ENCODE peak calls at places on chromosomes 5 and 9, in four cellular contexts. J is K562, U is HepG2, F is HCT116. B is an unnamed sample.

GRCh38 chr5:95686661-95687060 is 3.9 kb upstream of the SPATA9 start:
- DNase-seq in J (no peak), U (no peak), F (no peak), B (no peak)

GRCh38 chr9:34363619-34364351 is 12.9 kb downstream of the MYORG start:
- DNase-seq in J (no peak), U (no peak), F (no peak), B (no peak)

GRCh38 chr9:128099932-128100491 is 27.5 kb downstream of the PTGES2 start:
- DNase-seq in J (peak; percentile 49), U (no peak), F (no peak), B (no peak)

GRCh38 chr9:119026120-119026519 is 343.1 kb downstream of the BRINP1 start:
- DNase-seq in J (no peak), U (no peak), F (no peak), B (no peak)

GRCh38 chr5:102068870-102069269 is 227.2 kb downstream of the SLCO4C1 start:
- DNase-seq in J (no peak), U (no peak), F (no peak), B (no peak)

GRCh38 chr9:36386396-36386795 is 13.7 kb downstream of the RNF38 start:
- DNase-seq in J (no peak), U (no peak), F (no peak), B (no peak)

GRCh38 chr5:28301676-28302075 is 1263.3 kb upstream of the CDH9 start:
- DNase-seq in J (no peak), U (no peak), F (no peak), B (peak; percentile 25)

GRCh38 chr5:4000960-4001359 is 405.3 kb downstream of the IRX1 start:
- DNase-seq in J (no peak), U (no peak), F (no peak), B (no peak)

GRCh38 chr5:78271766-78272165 is 22.7 kb downstream of the AP3B1 start:
- DNase-seq in J (no peak), U (no peak), F (no peak), B (no peak)

GRCh38 chr5:33324667-33325307 is 116.0 kb upstream of the TARS1 start:
- DNase-seq in J (no peak), U (no peak), F (no peak), B (no peak)

GRCh38 chr9:91043786-91044185 is 242.2 kb downstream of the SYK start:
- DNase-seq in J (no peak), U (no peak), F (no peak), B (no peak)

GRCh38 chr5:172714491-172715420 is 56.2 kb downstream of the DUSP1 start:
- DNase-seq in J (peak; percentile 73), U (peak; percentile 91), F (peak; percentile 67), B (peak; percentile 47)

GRCh38 chr9:133834080-133834976 is 96.2 kb upstream of the SARDH start:
- DNase-seq in J (peak; percentile 29), U (no peak), F (no peak), B (no peak)

GRCh38 chr9:70519912-70520724 is 105.7 kb upstream of the KLF9 start:
- DNase-seq in J (no peak), U (no peak), F (no peak), B (no peak)

GRCh38 chr5:52809884-52810283 is 22.2 kb downstream of the ITGA1 start:
- DNase-seq in J (no peak), U (no peak), F (no peak), B (no peak)

GRCh38 chr5:68021958-68022357 is 193.6 kb upstream of the PIK3R1 start:
- DNase-seq in J (no peak), U (no peak), F (no peak), B (no peak)

GRCh38 chr9:108099854-108100253 is 610.3 kb upstream of the KLF4 start:
- DNase-seq in J (no peak), U (no peak), F (peak; percentile 56), B (no peak)

GRCh38 chr9:108095496-108095895 is 605.9 kb upstream of the KLF4 start:
- DNase-seq in J (no peak), U (no peak), F (no peak), B (no peak)

GRCh38 chr9:108093773-108094675 is 604.5 kb upstream of the KLF4 start:
- DNase-seq in J (peak; percentile 92), U (peak; percentile 10), F (peak; percentile 97), B (peak; percentile 43)

GRCh38 chr9:108088916-108089315 is 599.3 kb upstream of the KLF4 start:
- DNase-seq in J (no peak), U (no peak), F (no peak), B (no peak)

GRCh38 chr9:108094676-108094993 is 605.1 kb upstream of the KLF4 start:
- DNase-seq in J (no peak), U (no peak), F (no peak), B (no peak)
- TF ChIP-seq TCF7L2 in J (no peak), U (no peak), F (no peak), B (no peak)

GRCh38 chr5:153543959-153544470 is 53.5 kb downstream of the GRIA1 start:
- DNase-seq in J (no peak), U (no peak), F (no peak), B (no peak)
- TF ChIP-seq TCF7L2 in J (no peak), U (no peak), F (no peak), B (no peak)

DNA sequence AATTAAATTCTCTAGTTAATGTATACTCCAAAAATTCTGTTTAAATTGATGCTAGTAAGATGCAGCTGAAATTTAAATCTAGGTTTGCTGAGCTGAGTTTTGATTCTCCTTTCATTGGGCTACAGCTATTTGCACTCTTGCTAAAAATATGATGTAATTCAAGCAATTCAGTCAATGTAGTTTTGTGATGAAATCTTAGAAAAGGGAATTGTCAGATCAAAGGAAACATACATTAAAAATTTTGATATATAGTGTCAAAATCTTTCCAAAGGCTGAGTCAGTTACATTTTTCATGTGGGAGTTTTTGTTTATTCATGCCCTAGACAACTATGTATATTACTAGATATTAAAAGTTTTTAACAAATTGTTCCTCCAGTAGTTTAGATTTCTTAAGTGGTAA is 334.9 kb upstream of the DAB2 start:
- DNase-seq in J (no peak), U (no peak), F (no peak), B (no peak)
- TF ChIP-seq TCF7L2 in J (no peak), U (no peak), F (no peak), B (no peak)

DNA sequence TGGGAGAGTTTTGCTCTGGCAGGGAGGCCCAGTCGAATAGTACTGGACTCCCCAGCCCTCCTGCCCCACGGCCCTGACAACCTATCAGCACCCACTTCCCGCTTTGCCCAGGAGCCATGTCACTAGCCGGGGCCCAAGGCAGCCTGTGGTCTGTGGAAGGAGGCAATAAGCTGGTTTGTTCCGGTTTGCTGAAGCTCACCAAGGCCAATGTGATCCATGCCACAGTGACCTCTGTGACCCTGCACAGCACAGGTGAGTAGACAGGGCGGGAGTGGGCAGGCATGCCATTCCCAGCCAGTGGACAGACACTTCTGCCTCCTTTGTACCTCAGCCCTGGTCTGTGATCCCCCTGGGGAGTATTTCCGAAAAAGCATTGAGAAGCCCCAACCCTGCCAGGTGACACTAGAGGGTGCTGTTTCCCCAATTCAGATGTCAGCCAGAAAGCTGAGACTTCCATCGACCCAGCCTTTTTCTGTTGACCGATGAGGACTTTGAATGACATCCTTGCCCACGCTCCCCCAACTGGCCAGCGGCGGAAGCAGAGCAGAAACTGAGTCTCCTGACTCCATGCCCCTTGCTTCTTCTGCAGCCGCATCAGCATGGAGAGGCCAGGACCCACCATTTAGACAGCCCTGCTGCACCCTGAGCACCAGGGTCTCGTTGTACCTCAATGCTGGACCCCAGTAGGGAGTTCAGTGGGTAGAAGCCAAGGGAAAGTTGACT is 9.6 kb downstream of the PCYOX1L start:
- DNase-seq in J (peak; percentile 76), U (peak; percentile 89), F (peak; percentile 79), B (peak; percentile 50)
- TF ChIP-seq TCF7L2 in J (no peak), U (no peak), F (no peak), B (no peak)

GRCh38 chr5:54738118-54738972 is 220.8 kb downstream of the SNX18 start:
- DNase-seq in J (peak; percentile 42), U (no peak), F (no peak), B (no peak)
- TF ChIP-seq TCF7L2 in J (no peak), U (no peak), F (no peak), B (no peak)

DNA sequence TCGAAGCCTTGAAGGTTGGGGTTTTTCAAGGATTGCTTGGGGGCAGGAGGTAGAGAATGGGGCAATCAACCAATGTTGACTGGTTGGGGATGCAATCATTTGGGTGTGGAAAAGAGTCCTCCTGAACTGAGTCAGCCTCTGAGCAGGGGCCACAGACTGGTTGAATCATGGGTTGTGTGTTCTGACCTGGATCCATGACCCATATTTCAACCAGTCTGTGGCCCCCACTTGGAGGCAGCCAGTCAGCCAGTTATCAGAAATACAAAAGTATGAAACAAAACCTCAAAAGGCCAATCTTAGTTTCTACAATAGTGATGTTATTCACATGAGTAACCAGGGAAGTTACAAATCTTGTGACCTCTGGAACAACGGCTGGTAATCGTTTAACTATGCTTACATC is 81.4 kb upstream of the RANBP6 start:
- DNase-seq in J (no peak), U (no peak), F (no peak), B (no peak)
- TF ChIP-seq TCF7L2 in J (no peak), U (no peak), F (no peak), B (no peak)

B was measured in Panc1.